ENCODE peak calls at places on chromosomes 11 and 22, in five cellular contexts. Q is K562, F is H1, D is GM12878, B is HepG2. P is an unnamed sample.

GRCh38 chr11:76329084-76329648 is 51.8 kb downstream of the THAP12 start:
- DNase-seq in D (no peak), Q (no peak), B (peak; percentile 90), F (no peak), P (no peak)

GRCh38 chr11:11978792-11979486 is 29.5 kb downstream of the DKK3 start:
- DNase-seq in D (no peak), B (no peak), F (no peak), Q (no peak), P (no peak)

GRCh38 chr11:62788991-62789390 is 1.8 kb downstream of the TMEM179B start:
- DNase-seq in B (no peak), Q (no peak), F (no peak), D (no peak), P (peak; percentile 27)

GRCh38 chr11:83220279-83220678 is 26.8 kb downstream of the ANKRD42 start:
- DNase-seq in D (no peak), B (no peak), Q (no peak), F (no peak), P (no peak)

GRCh38 chr22:39493759-39494158 is 8.3 kb upstream of the MIEF1 start:
- DNase-seq in F (no peak), Q (no peak), D (no peak), B (no peak), P (no peak)

GRCh38 chr11:9250139-9250582 is 15.0 kb downstream of the DENND5A start:
- DNase-seq in D (peak; percentile 77), F (no peak), Q (no peak), B (no peak), P (no peak)

GRCh38 chr11:95599959-95600586 is 189.5 kb downstream of the FAM76B start:
- DNase-seq in Q (no peak), D (no peak), F (no peak), B (no peak), P (no peak)

GRCh38 chr11:3939651-3940190 is 84.3 kb downstream of the STIM1 start:
- DNase-seq in D (no peak), B (no peak), F (no peak), Q (no peak), P (no peak)

GRCh38 chr22:32707971-32708370 is 93.5 kb upstream of the TIMP3 start:
- DNase-seq in Q (no peak), D (no peak), F (no peak), B (no peak), P (no peak)

GRCh38 chr22:35149149-35149548 is 83.2 kb downstream of the ISX start:
- DNase-seq in B (no peak), F (no peak), D (no peak), Q (no peak), P (no peak)

GRCh38 chr22:45323695-45324094 is 14.0 kb downstream of the FAM118A start:
- DNase-seq in D (no peak), Q (no peak), B (no peak), F (no peak), P (no peak)

GRCh38 chr11:10597877-10598341 is 29.4 kb upstream of the LYVE1 start:
- DNase-seq in D (no peak), B (no peak), F (no peak), Q (no peak), P (no peak)

GRCh38 chr11:108069947-108070346 is 51.4 kb upstream of the ACAT1 start:
- DNase-seq in Q (no peak), F (no peak), D (peak; percentile 4), B (no peak), P (no peak)

GRCh38 chr11:96778272-96778671 is 388.5 kb downstream of the JRKL start:
- DNase-seq in Q (no peak), F (no peak), D (no peak), B (no peak), P (no peak)

GRCh38 chr11:17352925-17353227 is 1.3 kb downstream of the NCR3LG1 start:
- DNase-seq in D (no peak), B (peak; percentile 35), F (no peak), Q (peak; percentile 48), P (peak; percentile 59)

GRCh38 chr11:47466701-47467250 is 17.8 kb upstream of the RAPSN start:
- DNase-seq in Q (no peak), B (no peak), D (no peak), F (no peak), P (no peak)

GRCh38 chr11:134750619-134751018 is 338.6 kb upstream of the B3GAT1 start:
- DNase-seq in D (no peak), Q (no peak), B (no peak), F (no peak), P (no peak)

GRCh38 chr11:129625930-129626329 is 189.7 kb upstream of the TMEM45B start:
- DNase-seq in F (no peak), Q (no peak), B (no peak), D (no peak), P (no peak)

GRCh38 chr11:10026514-10026913 is 267.5 kb downstream of the SBF2 start:
- DNase-seq in Q (no peak), B (no peak), F (no peak), D (no peak), P (no peak)

GRCh38 chr11:128707671-128708070 is 13.8 kb downstream of the FLI1 start:
- DNase-seq in D (no peak), Q (no peak), B (no peak), F (no peak), P (no peak)

GRCh38 chr22:31631381-31631780 is 30.6 kb downstream of the PISD start:
- DNase-seq in F (no peak), D (no peak), Q (no peak), B (no peak), P (no peak)

GRCh38 chr11:76243157-76243556 is 36.9 kb upstream of the WNT11 start:
- DNase-seq in F (no peak), B (no peak), Q (no peak), D (no peak), P (no peak)

DNA sequence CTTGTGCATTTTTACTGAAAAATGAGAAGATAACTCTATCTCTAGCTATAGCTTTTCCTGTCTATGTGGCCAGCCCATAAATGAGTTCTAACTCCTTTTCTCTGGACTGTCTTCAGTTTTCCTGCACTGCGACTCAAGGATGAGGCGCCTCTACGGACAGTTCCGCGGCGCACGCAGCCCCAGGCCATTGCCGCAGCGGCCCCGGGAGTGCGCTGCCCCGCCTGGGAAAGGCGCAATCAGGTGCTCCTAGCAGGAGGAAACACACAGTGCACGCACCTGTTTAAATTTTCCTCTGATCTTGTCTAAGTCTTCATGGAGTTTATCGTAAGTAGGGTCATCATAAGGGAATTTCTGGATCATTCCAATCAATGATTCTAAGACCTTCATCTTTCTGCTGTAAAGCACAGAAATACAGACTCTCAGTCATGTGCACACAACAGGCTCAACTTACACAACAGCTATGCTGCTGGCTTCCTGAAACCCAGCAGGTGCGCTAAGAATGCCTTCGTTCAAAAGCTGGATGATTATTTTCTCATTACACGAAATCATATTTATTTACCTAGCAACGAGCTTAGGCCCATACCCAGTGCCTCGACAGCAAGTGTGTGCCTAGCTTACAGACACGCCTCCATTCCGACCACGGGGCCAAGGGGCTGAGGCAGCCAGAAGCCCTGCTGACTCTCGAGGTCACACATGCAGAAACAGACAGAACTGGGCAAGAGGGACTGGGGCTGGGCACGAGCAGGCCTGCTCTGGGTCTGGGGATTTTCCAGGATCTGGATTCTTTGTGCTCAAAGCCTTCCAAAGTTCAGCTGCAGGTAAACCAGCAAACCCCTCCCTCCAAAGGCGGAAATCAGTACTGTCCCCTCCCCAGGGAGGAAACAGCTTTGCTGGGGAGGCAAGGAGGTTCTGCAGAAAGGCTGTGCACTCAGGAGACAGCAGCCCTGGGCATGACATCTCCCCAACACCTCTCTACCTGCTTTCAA is 7.2 kb downstream of the LTO1 start:
- DNase-seq in F (no peak), D (no peak), B (peak; percentile 92), Q (no peak), P (no peak)
- TF ChIP-seq KDM1A in F (no peak), D (no peak), B (no peak), Q (no peak), P (no peak)

GRCh38 chr11:72702096-72702495 is 27.9 kb upstream of the PDE2A start:
- DNase-seq in B (no peak), F (no peak), Q (no peak), D (no peak), P (no peak)

GRCh38 chr11:72697814-72698213 is 23.6 kb upstream of the PDE2A start:
- DNase-seq in F (no peak), D (no peak), Q (no peak), B (no peak), P (no peak)

GRCh38 chr11:72702842-72703241 is 28.6 kb upstream of the PDE2A start:
- DNase-seq in Q (no peak), D (no peak), B (no peak), F (no peak), P (no peak)

GRCh38 chr11:72701466-72701865 is 27.2 kb upstream of the PDE2A start:
- DNase-seq in F (no peak), Q (no peak), B (no peak), D (no peak), P (no peak)

GRCh38 chr11:72700026-72700610 is 25.9 kb upstream of the PDE2A start:
- DNase-seq in B (no peak), F (no peak), Q (no peak), D (no peak), P (no peak)
- TF ChIP-seq RAD21 in B (no peak), F (no peak), Q (no peak), D (no peak), P (no peak)

GRCh38 chr22:27407369-27407985 is 394.1 kb downstream of the MN1 start:
- DNase-seq in B (no peak), F (no peak), D (no peak), Q (no peak), P (no peak)

GRCh38 chr22:27406389-27406861 is 395.1 kb downstream of the MN1 start:
- DNase-seq in F (no peak), Q (no peak), D (no peak), B (no peak), P (no peak)

GRCh38 chr22:27408068-27408467 is 393.5 kb downstream of the MN1 start:
- DNase-seq in B (no peak), Q (no peak), F (no peak), D (no peak), P (no peak)

GRCh38 chr22:27405672-27406388 is 395.7 kb downstream of the MN1 start:
- DNase-seq in Q (peak; percentile 70), B (peak; percentile 16), D (no peak), F (peak; percentile 25), P (peak; percentile 48)

GRCh38 chr22:27409299-27409698 is 392.3 kb downstream of the MN1 start:
- DNase-seq in F (no peak), B (peak; percentile 16), Q (no peak), D (no peak), P (no peak)
- TF ChIP-seq KDM1A in F (no peak), B (no peak), Q (no peak), D (no peak), P (no peak)

DNA sequence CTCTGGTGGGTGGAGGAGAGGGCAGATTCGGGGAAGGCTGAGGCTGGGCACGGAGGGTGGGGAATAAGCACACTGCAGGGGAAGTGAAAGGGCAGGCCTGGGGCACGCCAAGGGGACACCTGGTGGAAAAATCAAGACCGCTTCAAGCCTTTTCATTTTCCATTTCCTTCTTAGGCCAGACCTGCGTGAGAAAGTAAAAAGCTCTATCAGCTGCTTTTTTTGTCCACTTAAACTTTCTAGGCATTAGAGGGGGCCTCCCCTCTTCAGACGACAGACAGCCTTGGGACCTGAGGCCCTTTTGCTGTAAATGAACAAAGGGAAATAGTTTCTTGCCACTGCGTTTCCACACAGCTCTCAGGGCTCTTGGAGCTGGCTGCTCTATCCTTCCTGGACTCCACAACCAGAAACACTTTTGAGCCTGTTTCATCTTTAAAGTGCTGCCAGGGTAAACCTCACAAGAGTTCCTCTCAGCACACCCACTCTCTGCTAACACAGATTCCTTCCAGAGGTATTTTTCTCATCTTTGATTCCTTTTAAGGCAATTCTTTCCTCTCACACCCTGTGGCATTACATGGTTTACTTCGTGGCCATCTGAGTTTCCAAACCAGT is 25.0 kb upstream of the SERPIND1 start:
- DNase-seq in F (no peak), B (no peak), Q (no peak), D (peak; percentile 82), P (no peak)
- TF ChIP-seq RAD21 in F (no peak), B (no peak), Q (no peak), D (peak; percentile 10), P (no peak)